ENCODE peak calls at places on chromosomes 16 and 17, in nine cellular contexts. One of them, this sample, is unnamed.

GRCh38 chr17:39105705-39106104 is 45.7 kb downstream of the PLXDC1 start:
- DNase-seq in IMR-90: no peak
- DNase-seq in mesenchymal stem cell: no peak
- DNase-seq in CD4-positive, alpha-beta memory T cell: no peak
- DNase-seq in progenitor cell of endocrine pancreas: no peak
- DNase-seq in NCI-H2081: no peak
- DNase-seq in CD8-positive, alpha-beta T cell: no peak
- DNase-seq in stomach: no peak
- DNase-seq in fibroblast of the conjunctiva: no peak
- DNase-seq in this sample: no peak

GRCh38 chr17:78993241-78993956 is 13.7 kb upstream of the LGALS3BP start:
- DNase-seq in CD4-positive, alpha-beta memory T cell: peak; percentile 37
- DNase-seq in fibroblast of the conjunctiva: peak; percentile 27
- DNase-seq in CD8-positive, alpha-beta T cell: peak; percentile 63
- DNase-seq in mesenchymal stem cell: peak; percentile 54
- DNase-seq in progenitor cell of endocrine pancreas: peak; percentile 38
- DNase-seq in IMR-90: peak; percentile 41
- DNase-seq in stomach: peak; percentile 72
- DNase-seq in NCI-H2081: no peak
- DNase-seq in this sample: peak; percentile 35

GRCh38 chr17:17929655-17930380 is 42.4 kb downstream of the TOM1L2 start:
- DNase-seq in CD8-positive, alpha-beta T cell: no peak
- DNase-seq in NCI-H2081: no peak
- DNase-seq in mesenchymal stem cell: no peak
- DNase-seq in stomach: no peak
- DNase-seq in progenitor cell of endocrine pancreas: no peak
- DNase-seq in IMR-90: peak; percentile 42
- DNase-seq in fibroblast of the conjunctiva: no peak
- DNase-seq in CD4-positive, alpha-beta memory T cell: no peak
- DNase-seq in this sample: no peak

GRCh38 chr16:88406096-88407041 is 23.6 kb downstream of the ZNF469 start:
- DNase-seq in fibroblast of the conjunctiva: no peak
- DNase-seq in IMR-90: no peak
- DNase-seq in stomach: no peak
- DNase-seq in CD8-positive, alpha-beta T cell: no peak
- DNase-seq in CD4-positive, alpha-beta memory T cell: no peak
- DNase-seq in mesenchymal stem cell: no peak
- DNase-seq in NCI-H2081: no peak
- DNase-seq in progenitor cell of endocrine pancreas: no peak
- DNase-seq in this sample: no peak

GRCh38 chr16:4701791-4702465 is 8.6 kb downstream of the NUDT16L1 start:
- DNase-seq in progenitor cell of endocrine pancreas: no peak
- DNase-seq in stomach: no peak
- DNase-seq in CD4-positive, alpha-beta memory T cell: no peak
- DNase-seq in fibroblast of the conjunctiva: no peak
- DNase-seq in NCI-H2081: no peak
- DNase-seq in mesenchymal stem cell: no peak
- DNase-seq in CD8-positive, alpha-beta T cell: no peak
- DNase-seq in IMR-90: no peak
- DNase-seq in this sample: no peak

GRCh38 chr16:73956592-73957495 is 339.8 kb upstream of the PSMD7 start:
- DNase-seq in fibroblast of the conjunctiva: peak; percentile 69
- DNase-seq in CD8-positive, alpha-beta T cell: peak; percentile 24
- DNase-seq in IMR-90: peak; percentile 64
- DNase-seq in stomach: peak; percentile 54
- DNase-seq in progenitor cell of endocrine pancreas: peak; percentile 45
- DNase-seq in mesenchymal stem cell: peak; percentile 37
- DNase-seq in CD4-positive, alpha-beta memory T cell: peak; percentile 5
- DNase-seq in NCI-H2081: peak; percentile 48
- DNase-seq in this sample: no peak

GRCh38 chr17:2055494-2056220 is 754 bp downstream of the HIC1 start:
- DNase-seq in NCI-H2081: no peak
- DNase-seq in CD8-positive, alpha-beta T cell: peak; percentile 49
- DNase-seq in fibroblast of the conjunctiva: no peak
- DNase-seq in progenitor cell of endocrine pancreas: no peak
- DNase-seq in mesenchymal stem cell: peak; percentile 37
- DNase-seq in CD4-positive, alpha-beta memory T cell: peak; percentile 44
- DNase-seq in IMR-90: peak; percentile 55
- DNase-seq in stomach: no peak
- DNase-seq in this sample: no peak

GRCh38 chr16:88613293-88613692 is 25.1 kb upstream of the IL17C start:
- DNase-seq in IMR-90: no peak
- DNase-seq in CD4-positive, alpha-beta memory T cell: no peak
- DNase-seq in NCI-H2081: no peak
- DNase-seq in fibroblast of the conjunctiva: no peak
- DNase-seq in CD8-positive, alpha-beta T cell: no peak
- DNase-seq in stomach: no peak
- DNase-seq in progenitor cell of endocrine pancreas: no peak
- DNase-seq in mesenchymal stem cell: no peak
- DNase-seq in this sample: no peak

GRCh38 chr17:72407336-72408121 is 286.7 kb downstream of the SOX9 start:
- DNase-seq in CD4-positive, alpha-beta memory T cell: no peak
- DNase-seq in stomach: peak; percentile 81
- DNase-seq in fibroblast of the conjunctiva: peak; percentile 91
- DNase-seq in IMR-90: peak; percentile 99
- DNase-seq in NCI-H2081: peak; percentile 91
- DNase-seq in CD8-positive, alpha-beta T cell: no peak
- DNase-seq in progenitor cell of endocrine pancreas: no peak
- DNase-seq in mesenchymal stem cell: peak; percentile 97
- DNase-seq in this sample: peak; percentile 42

GRCh38 chr16:17271687-17272086 is 199.1 kb downstream of the XYLT1 start:
- DNase-seq in progenitor cell of endocrine pancreas: no peak
- DNase-seq in mesenchymal stem cell: no peak
- DNase-seq in fibroblast of the conjunctiva: no peak
- DNase-seq in CD4-positive, alpha-beta memory T cell: no peak
- DNase-seq in NCI-H2081: no peak
- DNase-seq in IMR-90: peak; percentile 8
- DNase-seq in CD8-positive, alpha-beta T cell: no peak
- DNase-seq in stomach: peak; percentile 62
- DNase-seq in this sample: no peak

GRCh38 chr16:50858376-50858775 is 116.5 kb downstream of the CYLD start:
- DNase-seq in NCI-H2081: no peak
- DNase-seq in CD8-positive, alpha-beta T cell: no peak
- DNase-seq in mesenchymal stem cell: no peak
- DNase-seq in progenitor cell of endocrine pancreas: no peak
- DNase-seq in CD4-positive, alpha-beta memory T cell: no peak
- DNase-seq in fibroblast of the conjunctiva: no peak
- DNase-seq in IMR-90: no peak
- DNase-seq in stomach: no peak
- DNase-seq in this sample: no peak

GRCh38 chr17:38741853-38742421 is 6.2 kb downstream of the PCGF2 start:
- DNase-seq in IMR-90: no peak
- DNase-seq in NCI-H2081: peak; percentile 71
- DNase-seq in mesenchymal stem cell: no peak
- DNase-seq in CD8-positive, alpha-beta T cell: no peak
- DNase-seq in CD4-positive, alpha-beta memory T cell: no peak
- DNase-seq in progenitor cell of endocrine pancreas: no peak
- DNase-seq in fibroblast of the conjunctiva: no peak
- DNase-seq in stomach: peak; percentile 83
- DNase-seq in this sample: no peak

GRCh38 chr16:87363771-87364476 is 19.7 kb downstream of the FBXO31 start:
- DNase-seq in IMR-90: peak; percentile 55
- DNase-seq in fibroblast of the conjunctiva: no peak
- DNase-seq in progenitor cell of endocrine pancreas: no peak
- DNase-seq in mesenchymal stem cell: peak; percentile 65
- DNase-seq in CD4-positive, alpha-beta memory T cell: no peak
- DNase-seq in CD8-positive, alpha-beta T cell: no peak
- DNase-seq in NCI-H2081: no peak
- DNase-seq in stomach: peak; percentile 52
- DNase-seq in this sample: no peak

GRCh38 chr16:89712476-89712805 is 8.3 kb downstream of the VPS9D1 start:
- DNase-seq in progenitor cell of endocrine pancreas: no peak
- DNase-seq in stomach: no peak
- DNase-seq in CD4-positive, alpha-beta memory T cell: no peak
- DNase-seq in IMR-90: peak; percentile 28
- DNase-seq in CD8-positive, alpha-beta T cell: no peak
- DNase-seq in NCI-H2081: no peak
- DNase-seq in mesenchymal stem cell: peak; percentile 59
- DNase-seq in fibroblast of the conjunctiva: no peak
- DNase-seq in this sample: no peak

GRCh38 chr16:54493594-54493993 is 207.0 kb upstream of the IRX3 start:
- DNase-seq in progenitor cell of endocrine pancreas: no peak
- DNase-seq in IMR-90: no peak
- DNase-seq in fibroblast of the conjunctiva: no peak
- DNase-seq in CD4-positive, alpha-beta memory T cell: no peak
- DNase-seq in mesenchymal stem cell: no peak
- DNase-seq in stomach: no peak
- DNase-seq in NCI-H2081: no peak
- DNase-seq in CD8-positive, alpha-beta T cell: no peak
- DNase-seq in this sample: no peak

GRCh38 chr17:15341385-15341849 is at the start of gene TEKT3:
- DNase-seq in fibroblast of the conjunctiva: peak; percentile 38
- DNase-seq in IMR-90: peak; percentile 55
- DNase-seq in CD8-positive, alpha-beta T cell: no peak
- DNase-seq in CD4-positive, alpha-beta memory T cell: no peak
- DNase-seq in progenitor cell of endocrine pancreas: peak; percentile 83
- DNase-seq in NCI-H2081: no peak
- DNase-seq in stomach: peak; percentile 87
- DNase-seq in mesenchymal stem cell: peak; percentile 79
- DNase-seq in this sample: peak; percentile 83

GRCh38 chr17:36008998-36009665 is 7.8 kb upstream of the CCL15 start:
- DNase-seq in IMR-90: peak; percentile 12
- DNase-seq in stomach: no peak
- DNase-seq in CD8-positive, alpha-beta T cell: no peak
- DNase-seq in progenitor cell of endocrine pancreas: no peak
- DNase-seq in CD4-positive, alpha-beta memory T cell: no peak
- DNase-seq in fibroblast of the conjunctiva: no peak
- DNase-seq in mesenchymal stem cell: peak; percentile 7
- DNase-seq in NCI-H2081: no peak
- DNase-seq in this sample: no peak

GRCh38 chr16:3022208-3022696 is 1.5 kb downstream of the HCFC1R1 start:
- DNase-seq in stomach: peak; percentile 91
- DNase-seq in mesenchymal stem cell: peak; percentile 95
- DNase-seq in CD4-positive, alpha-beta memory T cell: peak; percentile 39
- DNase-seq in progenitor cell of endocrine pancreas: no peak
- DNase-seq in NCI-H2081: no peak
- DNase-seq in fibroblast of the conjunctiva: peak; percentile 94
- DNase-seq in IMR-90: peak; percentile 95
- DNase-seq in CD8-positive, alpha-beta T cell: peak; percentile 87
- DNase-seq in this sample: no peak

This sample was measured in caudate nucleus.